ENCODE peak calls at places on chromosomes 7 and 10, in six cellular contexts. One of them, this sample, is unnamed.

GRCh38 chr10:3068968-3069737 is 1.8 kb downstream of the PFKP start:
- DNase-seq in NCI-H1436 treated with DMSO at 0.1 percent for 48 hours: no peak
- DNase-seq in GM19239: peak
- DNase-seq in NCI-H1092 treated with DMSO at 0.1 percent for 48 hours: peak
- DNase-seq in stimulated activated CD4-positive, alpha-beta T cell treated with anti-CD3 and anti-CD28 coated beads, TNF-alpha, amount 100 ng/mL, for 4 hours: no peak
- DNase-seq in left lobe of liver: no peak
- DNase-seq in this sample: no peak

GRCh38 chr7:22219036-22219435 is 137.9 kb downstream of the RAPGEF5 start:
- DNase-seq in stimulated activated CD4-positive, alpha-beta T cell treated with anti-CD3 and anti-CD28 coated beads, TNF-alpha, amount 100 ng/mL, for 4 hours: no peak
- DNase-seq in NCI-H1092 treated with DMSO at 0.1 percent for 48 hours: no peak
- DNase-seq in left lobe of liver: no peak
- DNase-seq in GM19239: no peak
- DNase-seq in NCI-H1436 treated with DMSO at 0.1 percent for 48 hours: no peak
- DNase-seq in this sample: no peak

GRCh38 chr10:72029414-72029813 is 58.9 kb downstream of the SPOCK2 start:
- DNase-seq in stimulated activated CD4-positive, alpha-beta T cell treated with anti-CD3 and anti-CD28 coated beads, TNF-alpha, amount 100 ng/mL, for 4 hours: no peak
- DNase-seq in left lobe of liver: no peak
- DNase-seq in NCI-H1436 treated with DMSO at 0.1 percent for 48 hours: no peak
- DNase-seq in GM19239: no peak
- DNase-seq in NCI-H1092 treated with DMSO at 0.1 percent for 48 hours: no peak
- DNase-seq in this sample: no peak

GRCh38 chr10:63157845-63158624 is 24.9 kb downstream of the NRBF2 start:
- DNase-seq in NCI-H1436 treated with DMSO at 0.1 percent for 48 hours: peak
- DNase-seq in left lobe of liver: no peak
- DNase-seq in NCI-H1092 treated with DMSO at 0.1 percent for 48 hours: peak
- DNase-seq in GM19239: peak
- DNase-seq in stimulated activated CD4-positive, alpha-beta T cell treated with anti-CD3 and anti-CD28 coated beads, TNF-alpha, amount 100 ng/mL, for 4 hours: peak
- DNase-seq in this sample: peak

GRCh38 chr7:6644728-6645127 is 7.6 kb downstream of the ZNF316 start:
- DNase-seq in left lobe of liver: no peak
- DNase-seq in NCI-H1092 treated with DMSO at 0.1 percent for 48 hours: no peak
- DNase-seq in stimulated activated CD4-positive, alpha-beta T cell treated with anti-CD3 and anti-CD28 coated beads, TNF-alpha, amount 100 ng/mL, for 4 hours: no peak
- DNase-seq in NCI-H1436 treated with DMSO at 0.1 percent for 48 hours: no peak
- DNase-seq in GM19239: no peak
- DNase-seq in this sample: no peak

GRCh38 chr10:90530526-90530925 is 327.3 kb downstream of the HTR7 start:
- DNase-seq in GM19239: no peak
- DNase-seq in stimulated activated CD4-positive, alpha-beta T cell treated with anti-CD3 and anti-CD28 coated beads, TNF-alpha, amount 100 ng/mL, for 4 hours: no peak
- DNase-seq in NCI-H1436 treated with DMSO at 0.1 percent for 48 hours: no peak
- DNase-seq in NCI-H1092 treated with DMSO at 0.1 percent for 48 hours: no peak
- DNase-seq in left lobe of liver: no peak
- DNase-seq in this sample: no peak

GRCh38 chr10:118721005-118721876 is 33.5 kb downstream of the CACUL1 start:
- DNase-seq in stimulated activated CD4-positive, alpha-beta T cell treated with anti-CD3 and anti-CD28 coated beads, TNF-alpha, amount 100 ng/mL, for 4 hours: peak
- DNase-seq in GM19239: peak
- DNase-seq in NCI-H1092 treated with DMSO at 0.1 percent for 48 hours: peak
- DNase-seq in NCI-H1436 treated with DMSO at 0.1 percent for 48 hours: peak
- DNase-seq in left lobe of liver: no peak
- DNase-seq in this sample: peak

GRCh38 chr7:125125315-125125714 is 195.7 kb upstream of the POT1 start:
- DNase-seq in left lobe of liver: no peak
- DNase-seq in GM19239: no peak
- DNase-seq in NCI-H1092 treated with DMSO at 0.1 percent for 48 hours: no peak
- DNase-seq in NCI-H1436 treated with DMSO at 0.1 percent for 48 hours: no peak
- DNase-seq in stimulated activated CD4-positive, alpha-beta T cell treated with anti-CD3 and anti-CD28 coated beads, TNF-alpha, amount 100 ng/mL, for 4 hours: no peak
- DNase-seq in this sample: no peak

GRCh38 chr10:74542077-74542476 is 284.3 kb upstream of the KAT6B start:
- DNase-seq in GM19239: no peak
- DNase-seq in NCI-H1436 treated with DMSO at 0.1 percent for 48 hours: no peak
- DNase-seq in NCI-H1092 treated with DMSO at 0.1 percent for 48 hours: no peak
- DNase-seq in stimulated activated CD4-positive, alpha-beta T cell treated with anti-CD3 and anti-CD28 coated beads, TNF-alpha, amount 100 ng/mL, for 4 hours: no peak
- DNase-seq in left lobe of liver: no peak
- DNase-seq in this sample: no peak

GRCh38 chr10:79928028-79928583 is 20.8 kb downstream of the SFTPD start:
- DNase-seq in NCI-H1436 treated with DMSO at 0.1 percent for 48 hours: no peak
- DNase-seq in left lobe of liver: no peak
- DNase-seq in NCI-H1092 treated with DMSO at 0.1 percent for 48 hours: no peak
- DNase-seq in GM19239: no peak
- DNase-seq in stimulated activated CD4-positive, alpha-beta T cell treated with anti-CD3 and anti-CD28 coated beads, TNF-alpha, amount 100 ng/mL, for 4 hours: no peak
- DNase-seq in this sample: no peak

GRCh38 chr7:102434039-102434481 is 685 bp downstream of the ORAI2 start:
- DNase-seq in GM19239: no peak
- DNase-seq in NCI-H1092 treated with DMSO at 0.1 percent for 48 hours: peak
- DNase-seq in stimulated activated CD4-positive, alpha-beta T cell treated with anti-CD3 and anti-CD28 coated beads, TNF-alpha, amount 100 ng/mL, for 4 hours: no peak
- DNase-seq in left lobe of liver: no peak
- DNase-seq in NCI-H1436 treated with DMSO at 0.1 percent for 48 hours: no peak
- DNase-seq in this sample: no peak

GRCh38 chr10:53361936-53362335 is 589.4 kb upstream of the MBL2 start:
- DNase-seq in GM19239: no peak
- DNase-seq in NCI-H1092 treated with DMSO at 0.1 percent for 48 hours: no peak
- DNase-seq in left lobe of liver: no peak
- DNase-seq in NCI-H1436 treated with DMSO at 0.1 percent for 48 hours: no peak
- DNase-seq in stimulated activated CD4-positive, alpha-beta T cell treated with anti-CD3 and anti-CD28 coated beads, TNF-alpha, amount 100 ng/mL, for 4 hours: no peak
- DNase-seq in this sample: no peak

GRCh38 chr10:95406651-95407280 is 116.0 kb upstream of the PDLIM1 start:
- DNase-seq in NCI-H1436 treated with DMSO at 0.1 percent for 48 hours: no peak
- DNase-seq in left lobe of liver: peak
- DNase-seq in stimulated activated CD4-positive, alpha-beta T cell treated with anti-CD3 and anti-CD28 coated beads, TNF-alpha, amount 100 ng/mL, for 4 hours: no peak
- DNase-seq in NCI-H1092 treated with DMSO at 0.1 percent for 48 hours: peak
- DNase-seq in GM19239: no peak
- DNase-seq in this sample: no peak

GRCh38 chr7:47478926-47479791 is 102.8 kb downstream of the TNS3 start:
- DNase-seq in NCI-H1436 treated with DMSO at 0.1 percent for 48 hours: no peak
- DNase-seq in GM19239: no peak
- DNase-seq in left lobe of liver: no peak
- DNase-seq in stimulated activated CD4-positive, alpha-beta T cell treated with anti-CD3 and anti-CD28 coated beads, TNF-alpha, amount 100 ng/mL, for 4 hours: no peak
- DNase-seq in NCI-H1092 treated with DMSO at 0.1 percent for 48 hours: no peak
- DNase-seq in this sample: no peak

GRCh38 chr10:97648557-97649404 is 8.3 kb downstream of the PI4K2A start:
- DNase-seq in NCI-H1092 treated with DMSO at 0.1 percent for 48 hours: no peak
- DNase-seq in stimulated activated CD4-positive, alpha-beta T cell treated with anti-CD3 and anti-CD28 coated beads, TNF-alpha, amount 100 ng/mL, for 4 hours: peak
- DNase-seq in NCI-H1436 treated with DMSO at 0.1 percent for 48 hours: no peak
- DNase-seq in GM19239: no peak
- DNase-seq in left lobe of liver: no peak
- DNase-seq in this sample: no peak

GRCh38 chr7:127474457-127474856 is 81.9 kb upstream of the ZNF800 start:
- DNase-seq in stimulated activated CD4-positive, alpha-beta T cell treated with anti-CD3 and anti-CD28 coated beads, TNF-alpha, amount 100 ng/mL, for 4 hours: no peak
- DNase-seq in GM19239: no peak
- DNase-seq in left lobe of liver: no peak
- DNase-seq in NCI-H1436 treated with DMSO at 0.1 percent for 48 hours: no peak
- DNase-seq in NCI-H1092 treated with DMSO at 0.1 percent for 48 hours: no peak
- DNase-seq in this sample: no peak

GRCh38 chr10:5960070-5960972 is 17.0 kb downstream of the IL15RA start:
- DNase-seq in left lobe of liver: no peak
- DNase-seq in NCI-H1092 treated with DMSO at 0.1 percent for 48 hours: no peak
- DNase-seq in GM19239: no peak
- DNase-seq in NCI-H1436 treated with DMSO at 0.1 percent for 48 hours: no peak
- DNase-seq in stimulated activated CD4-positive, alpha-beta T cell treated with anti-CD3 and anti-CD28 coated beads, TNF-alpha, amount 100 ng/mL, for 4 hours: no peak
- DNase-seq in this sample: no peak

GRCh38 chr10:97553575-97554100 is 18.9 kb upstream of the ANKRD2 start:
- DNase-seq in NCI-H1436 treated with DMSO at 0.1 percent for 48 hours: peak
- DNase-seq in GM19239: no peak
- DNase-seq in stimulated activated CD4-positive, alpha-beta T cell treated with anti-CD3 and anti-CD28 coated beads, TNF-alpha, amount 100 ng/mL, for 4 hours: peak
- DNase-seq in NCI-H1092 treated with DMSO at 0.1 percent for 48 hours: peak
- DNase-seq in left lobe of liver: peak
- DNase-seq in this sample: peak

GRCh38 chr7:44534501-44534900 is 6.6 kb downstream of the NPC1L1 start:
- DNase-seq in NCI-H1092 treated with DMSO at 0.1 percent for 48 hours: peak
- DNase-seq in NCI-H1436 treated with DMSO at 0.1 percent for 48 hours: no peak
- DNase-seq in GM19239: peak
- DNase-seq in left lobe of liver: peak
- DNase-seq in stimulated activated CD4-positive, alpha-beta T cell treated with anti-CD3 and anti-CD28 coated beads, TNF-alpha, amount 100 ng/mL, for 4 hours: no peak
- DNase-seq in this sample: peak

GRCh38 chr10:104581884-104582603 is 59.0 kb upstream of the SORCS3 start:
- DNase-seq in GM19239: no peak
- DNase-seq in left lobe of liver: no peak
- DNase-seq in NCI-H1436 treated with DMSO at 0.1 percent for 48 hours: no peak
- DNase-seq in NCI-H1092 treated with DMSO at 0.1 percent for 48 hours: no peak
- DNase-seq in stimulated activated CD4-positive, alpha-beta T cell treated with anti-CD3 and anti-CD28 coated beads, TNF-alpha, amount 100 ng/mL, for 4 hours: no peak
- DNase-seq in this sample: no peak

GRCh38 chr10:4254101-4254994 is 469.3 kb upstream of the KLF6 start:
- DNase-seq in GM19239: no peak
- DNase-seq in left lobe of liver: no peak
- DNase-seq in stimulated activated CD4-positive, alpha-beta T cell treated with anti-CD3 and anti-CD28 coated beads, TNF-alpha, amount 100 ng/mL, for 4 hours: no peak
- DNase-seq in NCI-H1092 treated with DMSO at 0.1 percent for 48 hours: no peak
- DNase-seq in NCI-H1436 treated with DMSO at 0.1 percent for 48 hours: no peak
- DNase-seq in this sample: no peak

GRCh38 chr7:123367508-123368122 is 166.8 kb downstream of the IQUB start:
- DNase-seq in GM19239: peak
- DNase-seq in stimulated activated CD4-positive, alpha-beta T cell treated with anti-CD3 and anti-CD28 coated beads, TNF-alpha, amount 100 ng/mL, for 4 hours: no peak
- DNase-seq in left lobe of liver: no peak
- DNase-seq in NCI-H1436 treated with DMSO at 0.1 percent for 48 hours: no peak
- DNase-seq in NCI-H1092 treated with DMSO at 0.1 percent for 48 hours: peak
- DNase-seq in this sample: no peak

GRCh38 chr10:35492387-35493195 is 112.5 kb upstream of the GJD4 start:
- DNase-seq in left lobe of liver: no peak
- DNase-seq in NCI-H1436 treated with DMSO at 0.1 percent for 48 hours: no peak
- DNase-seq in stimulated activated CD4-positive, alpha-beta T cell treated with anti-CD3 and anti-CD28 coated beads, TNF-alpha, amount 100 ng/mL, for 4 hours: no peak
- DNase-seq in NCI-H1092 treated with DMSO at 0.1 percent for 48 hours: no peak
- DNase-seq in GM19239: no peak
- DNase-seq in this sample: no peak

GRCh38 chr10:72097448-72098300 is 9.3 kb upstream of the SPOCK2 start:
- DNase-seq in left lobe of liver: peak
- DNase-seq in NCI-H1092 treated with DMSO at 0.1 percent for 48 hours: no peak
- DNase-seq in stimulated activated CD4-positive, alpha-beta T cell treated with anti-CD3 and anti-CD28 coated beads, TNF-alpha, amount 100 ng/mL, for 4 hours: no peak
- DNase-seq in GM19239: no peak
- DNase-seq in NCI-H1436 treated with DMSO at 0.1 percent for 48 hours: no peak
- DNase-seq in this sample: no peak

GRCh38 chr10:119441921-119442757 is 100.4 kb downstream of the RGS10 start:
- DNase-seq in GM19239: no peak
- DNase-seq in NCI-H1436 treated with DMSO at 0.1 percent for 48 hours: no peak
- DNase-seq in stimulated activated CD4-positive, alpha-beta T cell treated with anti-CD3 and anti-CD28 coated beads, TNF-alpha, amount 100 ng/mL, for 4 hours: no peak
- DNase-seq in left lobe of liver: no peak
- DNase-seq in NCI-H1092 treated with DMSO at 0.1 percent for 48 hours: peak
- DNase-seq in this sample: no peak

GRCh38 chr7:123876557-123877256 is 31.7 kb downstream of the HYAL4 start:
- DNase-seq in GM19239: no peak
- DNase-seq in stimulated activated CD4-positive, alpha-beta T cell treated with anti-CD3 and anti-CD28 coated beads, TNF-alpha, amount 100 ng/mL, for 4 hours: no peak
- DNase-seq in NCI-H1436 treated with DMSO at 0.1 percent for 48 hours: no peak
- DNase-seq in NCI-H1092 treated with DMSO at 0.1 percent for 48 hours: no peak
- DNase-seq in left lobe of liver: peak
- DNase-seq in this sample: no peak

GRCh38 chr7:70944516-70944915 is 187.4 kb upstream of the GALNT17 start:
- DNase-seq in NCI-H1092 treated with DMSO at 0.1 percent for 48 hours: no peak
- DNase-seq in left lobe of liver: no peak
- DNase-seq in NCI-H1436 treated with DMSO at 0.1 percent for 48 hours: no peak
- DNase-seq in stimulated activated CD4-positive, alpha-beta T cell treated with anti-CD3 and anti-CD28 coated beads, TNF-alpha, amount 100 ng/mL, for 4 hours: no peak
- DNase-seq in GM19239: no peak
- DNase-seq in this sample: no peak

GRCh38 chr7:120714945-120715344 is 143.0 kb downstream of the TSPAN12 start:
- DNase-seq in left lobe of liver: no peak
- DNase-seq in NCI-H1436 treated with DMSO at 0.1 percent for 48 hours: no peak
- DNase-seq in stimulated activated CD4-positive, alpha-beta T cell treated with anti-CD3 and anti-CD28 coated beads, TNF-alpha, amount 100 ng/mL, for 4 hours: no peak
- DNase-seq in NCI-H1092 treated with DMSO at 0.1 percent for 48 hours: no peak
- DNase-seq in GM19239: no peak
- DNase-seq in this sample: no peak

GRCh38 chr7:133060016-133060415 is 21.9 kb downstream of the CHCHD3 start:
- DNase-seq in NCI-H1092 treated with DMSO at 0.1 percent for 48 hours: no peak
- DNase-seq in NCI-H1436 treated with DMSO at 0.1 percent for 48 hours: no peak
- DNase-seq in left lobe of liver: no peak
- DNase-seq in stimulated activated CD4-positive, alpha-beta T cell treated with anti-CD3 and anti-CD28 coated beads, TNF-alpha, amount 100 ng/mL, for 4 hours: no peak
- DNase-seq in GM19239: no peak
- DNase-seq in this sample: no peak

GRCh38 chr7:123795917-123796316 is 47.1 kb upstream of the WASL start:
- DNase-seq in NCI-H1436 treated with DMSO at 0.1 percent for 48 hours: no peak
- DNase-seq in NCI-H1092 treated with DMSO at 0.1 percent for 48 hours: no peak
- DNase-seq in GM19239: no peak
- DNase-seq in stimulated activated CD4-positive, alpha-beta T cell treated with anti-CD3 and anti-CD28 coated beads, TNF-alpha, amount 100 ng/mL, for 4 hours: no peak
- DNase-seq in left lobe of liver: no peak
- DNase-seq in this sample: no peak

GRCh38 chr10:121942749-121943148 is 14.9 kb upstream of the ATE1 start:
- DNase-seq in left lobe of liver: no peak
- DNase-seq in GM19239: no peak
- DNase-seq in stimulated activated CD4-positive, alpha-beta T cell treated with anti-CD3 and anti-CD28 coated beads, TNF-alpha, amount 100 ng/mL, for 4 hours: no peak
- DNase-seq in NCI-H1092 treated with DMSO at 0.1 percent for 48 hours: no peak
- DNase-seq in NCI-H1436 treated with DMSO at 0.1 percent for 48 hours: no peak
- DNase-seq in this sample: no peak

GRCh38 chr10:31484407-31485135 is 165.6 kb downstream of the ZEB1 start:
- DNase-seq in NCI-H1436 treated with DMSO at 0.1 percent for 48 hours: no peak
- DNase-seq in NCI-H1092 treated with DMSO at 0.1 percent for 48 hours: no peak
- DNase-seq in left lobe of liver: no peak
- DNase-seq in stimulated activated CD4-positive, alpha-beta T cell treated with anti-CD3 and anti-CD28 coated beads, TNF-alpha, amount 100 ng/mL, for 4 hours: no peak
- DNase-seq in GM19239: no peak
- DNase-seq in this sample: no peak

GRCh38 chr7:55588976-55589604 is 16.8 kb upstream of the VOPP1 start:
- DNase-seq in left lobe of liver: no peak
- DNase-seq in NCI-H1092 treated with DMSO at 0.1 percent for 48 hours: no peak
- DNase-seq in stimulated activated CD4-positive, alpha-beta T cell treated with anti-CD3 and anti-CD28 coated beads, TNF-alpha, amount 100 ng/mL, for 4 hours: no peak
- DNase-seq in NCI-H1436 treated with DMSO at 0.1 percent for 48 hours: no peak
- DNase-seq in GM19239: no peak
- DNase-seq in this sample: no peak

GRCh38 chr10:49446031-49446430 is 50.1 kb upstream of the DRGX start:
- DNase-seq in stimulated activated CD4-positive, alpha-beta T cell treated with anti-CD3 and anti-CD28 coated beads, TNF-alpha, amount 100 ng/mL, for 4 hours: no peak
- DNase-seq in left lobe of liver: no peak
- DNase-seq in NCI-H1092 treated with DMSO at 0.1 percent for 48 hours: no peak
- DNase-seq in NCI-H1436 treated with DMSO at 0.1 percent for 48 hours: no peak
- DNase-seq in GM19239: no peak
- DNase-seq in this sample: no peak

GRCh38 chr7:154767194-154767593 is 235.7 kb downstream of the PAXIP1 start:
- DNase-seq in NCI-H1436 treated with DMSO at 0.1 percent for 48 hours: no peak
- DNase-seq in NCI-H1092 treated with DMSO at 0.1 percent for 48 hours: no peak
- DNase-seq in left lobe of liver: no peak
- DNase-seq in stimulated activated CD4-positive, alpha-beta T cell treated with anti-CD3 and anti-CD28 coated beads, TNF-alpha, amount 100 ng/mL, for 4 hours: no peak
- DNase-seq in GM19239: no peak
- DNase-seq in this sample: no peak

This sample was measured in neuronal stem cell.